ENCODE peak calls at places on chromosomes 11 and 22, in seven cellular contexts. One of them, this sample, is unnamed.
A peak's percentile ranks its signal among the peaks of the same experiment; 100 is the strongest.

GRCh38 chr11:43957571-43957970 is 15.1 kb downstream of the C11orf96 start:
- DNase-seq in right lobe of liver: no peak
- DNase-seq in suprapubic skin: no peak
- DNase-seq in uterus: no peak
- DNase-seq in A549: no peak
- DNase-seq in esophagus squamous epithelium: no peak
- DNase-seq in H1: no peak
- DNase-seq in this sample: no peak

GRCh38 chr11:12636871-12637410 is 37.3 kb upstream of the TEAD1 start:
- DNase-seq in right lobe of liver: no peak
- DNase-seq in suprapubic skin: no peak
- DNase-seq in uterus: no peak
- DNase-seq in A549: no peak
- DNase-seq in esophagus squamous epithelium: no peak
- DNase-seq in H1: no peak
- DNase-seq in this sample: no peak

GRCh38 chr11:9562716-9563115 is 10.8 kb upstream of the WEE1 start:
- DNase-seq in right lobe of liver: no peak
- DNase-seq in suprapubic skin: no peak
- DNase-seq in uterus: no peak
- DNase-seq in A549: no peak
- DNase-seq in esophagus squamous epithelium: no peak
- DNase-seq in H1: no peak
- DNase-seq in this sample: no peak

GRCh38 chr11:33067294-33067693 is 27.9 kb downstream of the TCP11L1 start:
- DNase-seq in right lobe of liver: no peak
- DNase-seq in suprapubic skin: no peak
- DNase-seq in uterus: no peak
- DNase-seq in A549: no peak
- DNase-seq in esophagus squamous epithelium: no peak
- DNase-seq in H1: no peak
- DNase-seq in this sample: no peak

GRCh38 chr11:27370374-27370773 is 7.4 kb upstream of the CCDC34 start:
- DNase-seq in right lobe of liver: no peak
- DNase-seq in suprapubic skin: no peak
- DNase-seq in uterus: no peak
- DNase-seq in A549: no peak
- DNase-seq in esophagus squamous epithelium: no peak
- DNase-seq in H1: no peak
- DNase-seq in this sample: no peak

GRCh38 chr11:34160791-34161190 is 55.4 kb downstream of the NAT10 start:
- DNase-seq in right lobe of liver: no peak
- DNase-seq in suprapubic skin: no peak
- DNase-seq in uterus: no peak
- DNase-seq in A549: no peak
- DNase-seq in esophagus squamous epithelium: no peak
- DNase-seq in H1: no peak
- DNase-seq in this sample: no peak

GRCh38 chr11:114083256-114084252 is 24.0 kb downstream of the ZBTB16 start:
- DNase-seq in right lobe of liver: no peak
- DNase-seq in suprapubic skin: no peak
- DNase-seq in uterus: no peak
- DNase-seq in A549: no peak
- DNase-seq in esophagus squamous epithelium: no peak
- DNase-seq in H1: no peak
- DNase-seq in this sample: no peak

GRCh38 chr11:61966673-61967176 is 709 bp downstream of the FTH1 start:
- DNase-seq in right lobe of liver: peak; percentile 56
- DNase-seq in suprapubic skin: peak; percentile 74
- DNase-seq in uterus: no peak
- DNase-seq in A549: no peak
- DNase-seq in esophagus squamous epithelium: no peak
- DNase-seq in H1: no peak
- DNase-seq in this sample: no peak

GRCh38 chr22:25488244-25489020 is 76.0 kb upstream of the GRK3 start:
- DNase-seq in right lobe of liver: peak; percentile 79
- DNase-seq in suprapubic skin: no peak
- DNase-seq in uterus: peak; percentile 56
- DNase-seq in A549: peak; percentile 13
- DNase-seq in esophagus squamous epithelium: no peak
- DNase-seq in H1: no peak
- DNase-seq in this sample: no peak

GRCh38 chr11:61828629-61829407 is 718 bp downstream of the FADS2 start:
- DNase-seq in right lobe of liver: no peak
- DNase-seq in suprapubic skin: no peak
- DNase-seq in uterus: peak; percentile 64
- DNase-seq in A549: peak; percentile 75
- DNase-seq in esophagus squamous epithelium: no peak
- DNase-seq in H1: peak; percentile 73
- DNase-seq in this sample: peak; percentile 92

GRCh38 chr11:68841718-68842426 is at the start of gene CPT1A:
- DNase-seq in right lobe of liver: peak; percentile 88
- DNase-seq in suprapubic skin: no peak
- DNase-seq in uterus: peak; percentile 80
- DNase-seq in A549: peak; percentile 83
- DNase-seq in esophagus squamous epithelium: no peak
- DNase-seq in H1: peak; percentile 78
- DNase-seq in this sample: no peak

GRCh38 chr11:43687120-43687791 is 6.7 kb downstream of the HSD17B12 start:
- DNase-seq in right lobe of liver: peak; percentile 53
- DNase-seq in suprapubic skin: no peak
- DNase-seq in uterus: no peak
- DNase-seq in A549: no peak
- DNase-seq in esophagus squamous epithelium: no peak
- DNase-seq in H1: no peak
- DNase-seq in this sample: no peak

GRCh38 chr11:1425006-1425405 is 35.3 kb downstream of the BRSK2 start:
- DNase-seq in right lobe of liver: no peak
- DNase-seq in suprapubic skin: no peak
- DNase-seq in uterus: no peak
- DNase-seq in A549: no peak
- DNase-seq in esophagus squamous epithelium: no peak
- DNase-seq in H1: no peak
- DNase-seq in this sample: no peak

GRCh38 chr22:21025266-21025665 is 7.1 kb downstream of the SLC7A4 start:
- DNase-seq in right lobe of liver: no peak
- DNase-seq in suprapubic skin: no peak
- DNase-seq in uterus: no peak
- DNase-seq in A549: no peak
- DNase-seq in esophagus squamous epithelium: no peak
- DNase-seq in H1: no peak
- DNase-seq in this sample: no peak

GRCh38 chr22:42915980-42916765 is 59.1 kb upstream of the ARFGAP3 start:
- DNase-seq in right lobe of liver: no peak
- DNase-seq in suprapubic skin: no peak
- DNase-seq in uterus: no peak
- DNase-seq in A549: no peak
- DNase-seq in esophagus squamous epithelium: no peak
- DNase-seq in H1: peak; percentile 70
- DNase-seq in this sample: no peak

GRCh38 chr22:37316875-37317371 is 34.6 kb downstream of the CYTH4 start:
- DNase-seq in right lobe of liver: peak; percentile 85
- DNase-seq in suprapubic skin: no peak
- DNase-seq in uterus: peak; percentile 54
- DNase-seq in A549: peak; percentile 84
- DNase-seq in esophagus squamous epithelium: no peak
- DNase-seq in H1: peak; percentile 85
- DNase-seq in this sample: peak; percentile 94
- TF ChIP-seq POLR2A in right lobe of liver: no peak
- TF ChIP-seq POLR2A in suprapubic skin: no peak
- TF ChIP-seq POLR2A in uterus: no peak
- TF ChIP-seq POLR2A in A549: no peak
- TF ChIP-seq POLR2A in esophagus squamous epithelium: no peak
- TF ChIP-seq POLR2A in H1: no peak
- TF ChIP-seq POLR2A in this sample: no peak

GRCh38 chr11:64767344-64768299 is 7.8 kb upstream of the PYGM start:
- DNase-seq in right lobe of liver: no peak
- DNase-seq in suprapubic skin: peak; percentile 92
- DNase-seq in uterus: no peak
- DNase-seq in A549: no peak
- DNase-seq in esophagus squamous epithelium: no peak
- DNase-seq in H1: peak; percentile 95
- DNase-seq in this sample: no peak
- H3K4me1 ChIP-seq in right lobe of liver: no peaks in the 10 kb centered on the region
- H3K4me1 ChIP-seq in suprapubic skin: peaks cover 42% of the 10 kb centered on the region
- H3K4me1 ChIP-seq in uterus: no peaks in the 10 kb centered on the region
- H3K4me1 ChIP-seq in A549: peaks cover 10% of the 10 kb centered on the region
- H3K4me1 ChIP-seq in esophagus squamous epithelium: peaks cover 82% of the 10 kb centered on the region
- H3K4me1 ChIP-seq in H1: peaks cover 20% of the 10 kb centered on the region
- H3K4me1 ChIP-seq in this sample: peaks cover 80% of the 10 kb centered on the region

DNA sequence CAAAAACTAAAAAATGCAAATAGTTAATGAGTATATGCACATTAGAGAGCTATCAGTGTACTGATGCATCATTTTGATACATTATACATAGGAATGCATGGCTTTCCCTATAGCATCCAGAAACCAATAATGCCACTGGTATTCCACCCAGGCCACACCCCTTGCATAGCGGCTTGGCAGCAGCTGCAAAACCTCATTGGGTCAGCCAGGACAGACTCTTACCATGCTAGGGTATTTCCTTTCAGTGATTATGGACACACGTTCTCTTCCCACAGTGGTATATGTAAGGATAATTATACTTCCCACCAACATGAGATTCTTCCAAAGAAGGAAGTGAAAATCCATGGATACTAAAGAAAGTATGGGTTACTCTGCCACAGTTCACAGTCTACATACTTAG is 145.9 kb upstream of the PITPNB start:
- DNase-seq in right lobe of liver: no peak
- DNase-seq in suprapubic skin: no peak
- DNase-seq in uterus: no peak
- DNase-seq in A549: no peak
- DNase-seq in esophagus squamous epithelium: no peak
- DNase-seq in H1: no peak
- DNase-seq in this sample: no peak
- H3K27ac ChIP-seq in right lobe of liver: no peak overlapping the region
- H3K27ac ChIP-seq in suprapubic skin: no peak overlapping the region
- H3K27ac ChIP-seq in uterus: no peak overlapping the region
- H3K27ac ChIP-seq in A549: no peak overlapping the region
- H3K27ac ChIP-seq in esophagus squamous epithelium: no peak overlapping the region
- H3K27ac ChIP-seq in H1: no peak overlapping the region
- H3K27ac ChIP-seq in this sample: no peak overlapping the region

DNA sequence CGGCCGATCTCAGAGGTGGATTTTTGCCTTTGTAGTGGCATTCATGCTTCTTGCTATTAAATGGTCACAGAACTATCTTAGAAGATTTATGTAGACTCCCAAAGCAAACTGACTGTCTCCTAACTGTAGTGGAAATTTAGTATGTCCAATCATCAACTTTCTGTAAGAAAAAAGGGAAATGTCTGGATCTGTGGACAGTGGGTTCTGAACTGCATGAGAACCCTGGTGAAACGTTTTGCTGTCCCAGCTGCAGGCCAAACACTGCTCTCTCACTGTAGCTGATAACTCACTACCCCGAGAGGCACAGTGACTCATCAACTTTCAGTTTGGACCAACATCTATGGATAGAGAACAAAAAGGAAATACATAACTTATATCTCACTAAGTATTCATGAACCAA is 387.1 kb downstream of the SOX6 start:
- DNase-seq in right lobe of liver: peak; percentile 62
- DNase-seq in suprapubic skin: no peak
- DNase-seq in uterus: peak; percentile 29
- DNase-seq in A549: peak; percentile 35
- DNase-seq in esophagus squamous epithelium: no peak
- DNase-seq in H1: no peak
- DNase-seq in this sample: no peak
- TF ChIP-seq POLR2A in right lobe of liver: peak; percentile 50
- TF ChIP-seq POLR2A in suprapubic skin: no peak
- TF ChIP-seq POLR2A in uterus: no peak
- TF ChIP-seq POLR2A in A549: no peak
- TF ChIP-seq POLR2A in esophagus squamous epithelium: no peak
- TF ChIP-seq POLR2A in H1: no peak
- TF ChIP-seq POLR2A in this sample: no peak

GRCh38 chr22:45552017-45552411 is 49.3 kb downstream of the FBLN1 start:
- DNase-seq in right lobe of liver: no peak
- DNase-seq in suprapubic skin: no peak
- DNase-seq in uterus: no peak
- DNase-seq in A549: no peak
- DNase-seq in esophagus squamous epithelium: no peak
- DNase-seq in H1: no peak
- DNase-seq in this sample: no peak

GRCh38 chr22:45551310-45552016 is 48.8 kb downstream of the FBLN1 start:
- DNase-seq in right lobe of liver: no peak
- DNase-seq in suprapubic skin: no peak
- DNase-seq in uterus: peak; percentile 55
- DNase-seq in A549: no peak
- DNase-seq in esophagus squamous epithelium: no peak
- DNase-seq in H1: no peak
- DNase-seq in this sample: no peak

GRCh38 chr22:45553333-45554039 is 50.8 kb downstream of the FBLN1 start:
- DNase-seq in right lobe of liver: no peak
- DNase-seq in suprapubic skin: no peak
- DNase-seq in uterus: peak; percentile 86
- DNase-seq in A549: peak; percentile 83
- DNase-seq in esophagus squamous epithelium: no peak
- DNase-seq in H1: peak; percentile 95
- DNase-seq in this sample: peak; percentile 97

GRCh38 chr22:45554040-45554406 is 51.3 kb downstream of the FBLN1 start:
- DNase-seq in right lobe of liver: no peak
- DNase-seq in suprapubic skin: no peak
- DNase-seq in uterus: no peak
- DNase-seq in A549: peak; percentile 35
- DNase-seq in esophagus squamous epithelium: no peak
- DNase-seq in H1: no peak
- DNase-seq in this sample: no peak

DNA sequence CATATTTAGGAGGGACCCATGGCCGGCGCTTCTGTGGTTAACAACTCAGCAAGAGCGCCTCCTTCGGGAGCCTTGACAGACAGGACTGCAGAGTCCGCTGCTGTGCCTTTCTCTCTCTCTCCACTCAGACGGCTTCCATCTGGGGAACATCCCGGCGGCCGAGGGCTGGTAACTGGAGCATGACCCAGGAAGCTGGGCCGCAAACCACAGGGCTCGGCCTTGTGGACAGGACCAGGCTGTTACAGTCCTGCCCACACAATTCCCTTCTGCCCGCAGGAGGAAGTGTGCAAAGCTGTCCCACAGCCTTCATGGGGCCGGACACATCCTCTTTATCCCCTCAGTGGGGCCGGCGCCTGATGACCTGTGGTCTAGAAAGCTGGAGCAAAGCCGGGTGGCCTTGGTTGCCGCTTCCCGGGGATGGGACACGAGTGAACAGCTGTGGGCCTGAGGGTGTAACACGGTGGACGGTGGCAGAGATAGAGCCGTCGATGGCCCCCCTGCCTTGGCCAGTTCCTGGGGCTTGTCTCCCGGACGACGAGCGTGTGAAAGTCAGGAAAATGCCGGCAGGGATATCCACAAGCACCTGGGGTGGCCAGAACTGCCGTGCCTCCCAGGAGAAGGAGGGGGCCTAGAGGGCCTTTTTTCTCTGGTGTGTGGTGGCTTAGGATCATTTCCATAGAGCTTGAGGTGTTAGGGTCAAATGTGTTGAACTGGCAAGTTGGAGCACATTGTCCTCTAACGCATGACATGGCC is 50.1 kb downstream of the FBLN1 start:
- DNase-seq in right lobe of liver: no peak
- DNase-seq in suprapubic skin: no peak
- DNase-seq in uterus: peak; percentile 57
- DNase-seq in A549: no peak
- DNase-seq in esophagus squamous epithelium: no peak
- DNase-seq in H1: no peak
- DNase-seq in this sample: no peak
- H3K4me1 ChIP-seq in right lobe of liver: no peaks in the 10 kb centered on the region
- H3K4me1 ChIP-seq in suprapubic skin: peaks cover 65% of the 10 kb centered on the region
- H3K4me1 ChIP-seq in uterus: peaks cover 9% of the 10 kb centered on the region
- H3K4me1 ChIP-seq in A549: peaks cover 44% of the 10 kb centered on the region
- H3K4me1 ChIP-seq in esophagus squamous epithelium: peaks cover 71% of the 10 kb centered on the region
- H3K4me1 ChIP-seq in H1: no peaks in the 10 kb centered on the region
- H3K4me1 ChIP-seq in this sample: peaks cover 44% of the 10 kb centered on the region

This sample was measured in esophagus muscularis mucosa.